ENCODE peak calls at places on chromosomes 1 and 21, in seven cellular contexts. One of them, this sample, is unnamed. For H3K4me1, the result is how much of the 10 kb centered on the place peaks cover.

GRCh38 chr1:24910210-24910609 is 19.9 kb downstream of the RUNX3 start:
- DNase-seq in pancreas: no peak
- DNase-seq in left lung: no peak
- DNase-seq in cardiac muscle cell: no peak
- DNase-seq in heart left ventricle: no peak
- DNase-seq in suprapubic skin: no peak
- DNase-seq in mesenchymal stem cell: no peak
- DNase-seq in this sample: no peak

GRCh38 chr21:44710756-44711326 is 531 bp downstream of the TSPEAR start:
- DNase-seq in cardiac muscle cell: no peak
- DNase-seq in mesenchymal stem cell: no peak
- DNase-seq in left lung: peak
- DNase-seq in heart left ventricle: no peak
- DNase-seq in suprapubic skin: peak
- DNase-seq in pancreas: no peak
- DNase-seq in this sample: no peak

GRCh38 chr1:3234281-3234680 is 165.3 kb downstream of the PRDM16 start:
- DNase-seq in heart left ventricle: no peak
- DNase-seq in pancreas: no peak
- DNase-seq in suprapubic skin: no peak
- DNase-seq in mesenchymal stem cell: no peak
- DNase-seq in left lung: no peak
- DNase-seq in cardiac muscle cell: no peak
- DNase-seq in this sample: no peak

GRCh38 chr1:204398197-204399125 is 13.2 kb downstream of the PPP1R15B start:
- DNase-seq in cardiac muscle cell: peak
- DNase-seq in suprapubic skin: no peak
- DNase-seq in mesenchymal stem cell: peak
- DNase-seq in heart left ventricle: no peak
- DNase-seq in pancreas: peak
- DNase-seq in left lung: peak
- DNase-seq in this sample: peak

GRCh38 chr21:41677671-41678015 is 89.2 kb downstream of the RIPK4 start:
- DNase-seq in mesenchymal stem cell: no peak
- DNase-seq in left lung: no peak
- DNase-seq in suprapubic skin: no peak
- DNase-seq in cardiac muscle cell: no peak
- DNase-seq in heart left ventricle: no peak
- DNase-seq in pancreas: peak
- DNase-seq in this sample: no peak

GRCh38 chr1:93770640-93771039 is 89.0 kb upstream of the BCAR3 start:
- DNase-seq in left lung: no peak
- DNase-seq in mesenchymal stem cell: no peak
- DNase-seq in cardiac muscle cell: peak
- DNase-seq in heart left ventricle: no peak
- DNase-seq in pancreas: no peak
- DNase-seq in suprapubic skin: no peak
- DNase-seq in this sample: no peak

GRCh38 chr1:201890223-201890622 is 1.5 kb downstream of the SHISA4 start:
- DNase-seq in pancreas: no peak
- DNase-seq in suprapubic skin: no peak
- DNase-seq in cardiac muscle cell: no peak
- DNase-seq in mesenchymal stem cell: no peak
- DNase-seq in left lung: no peak
- DNase-seq in heart left ventricle: peak
- DNase-seq in this sample: no peak

GRCh38 chr1:186033744-186034345 is 299.7 kb downstream of the HMCN1 start:
- DNase-seq in suprapubic skin: no peak
- DNase-seq in heart left ventricle: peak
- DNase-seq in left lung: no peak
- DNase-seq in mesenchymal stem cell: peak
- DNase-seq in pancreas: no peak
- DNase-seq in cardiac muscle cell: no peak
- DNase-seq in this sample: no peak

GRCh38 chr1:200674838-200675587 is 5.3 kb upstream of the DDX59 start:
- DNase-seq in cardiac muscle cell: no peak
- DNase-seq in left lung: no peak
- DNase-seq in pancreas: no peak
- DNase-seq in suprapubic skin: no peak
- DNase-seq in mesenchymal stem cell: no peak
- DNase-seq in heart left ventricle: no peak
- DNase-seq in this sample: no peak

GRCh38 chr1:17866451-17867029 is 111.4 kb downstream of the ACTL8 start:
- DNase-seq in heart left ventricle: no peak
- DNase-seq in cardiac muscle cell: no peak
- DNase-seq in mesenchymal stem cell: peak
- DNase-seq in suprapubic skin: no peak
- DNase-seq in left lung: no peak
- DNase-seq in pancreas: no peak
- DNase-seq in this sample: no peak

GRCh38 chr1:6915999-6916565 is 130.8 kb downstream of the CAMTA1 start:
- DNase-seq in left lung: no peak
- DNase-seq in mesenchymal stem cell: no peak
- DNase-seq in heart left ventricle: no peak
- DNase-seq in pancreas: no peak
- DNase-seq in suprapubic skin: no peak
- DNase-seq in cardiac muscle cell: no peak
- DNase-seq in this sample: no peak

GRCh38 chr1:40668769-40669525 is 3.5 kb upstream of the RIMS3 start:
- DNase-seq in pancreas: peak
- DNase-seq in left lung: peak
- DNase-seq in heart left ventricle: peak
- DNase-seq in mesenchymal stem cell: peak
- DNase-seq in suprapubic skin: peak
- DNase-seq in cardiac muscle cell: peak
- DNase-seq in this sample: peak

GRCh38 chr1:37919277-37919676 is 27.6 kb downstream of the INPP5B start:
- DNase-seq in suprapubic skin: no peak
- DNase-seq in mesenchymal stem cell: peak
- DNase-seq in heart left ventricle: no peak
- DNase-seq in cardiac muscle cell: peak
- DNase-seq in pancreas: no peak
- DNase-seq in left lung: no peak
- DNase-seq in this sample: no peak

GRCh38 chr1:85935234-85935633 is 221.3 kb downstream of the COL24A1 start:
- DNase-seq in cardiac muscle cell: no peak
- DNase-seq in heart left ventricle: no peak
- DNase-seq in suprapubic skin: no peak
- DNase-seq in pancreas: no peak
- DNase-seq in mesenchymal stem cell: peak
- DNase-seq in left lung: no peak
- DNase-seq in this sample: no peak

GRCh38 chr1:43062527-43063080 is 103.9 kb upstream of the SLC2A1 start:
- DNase-seq in pancreas: no peak
- DNase-seq in suprapubic skin: no peak
- DNase-seq in cardiac muscle cell: no peak
- DNase-seq in mesenchymal stem cell: no peak
- DNase-seq in heart left ventricle: no peak
- DNase-seq in left lung: no peak
- DNase-seq in this sample: no peak

GRCh38 chr1:111989531-111990025 is at the start of gene KCND3:
- DNase-seq in heart left ventricle: peak
- DNase-seq in mesenchymal stem cell: peak
- DNase-seq in cardiac muscle cell: peak
- DNase-seq in left lung: no peak
- DNase-seq in pancreas: peak
- DNase-seq in suprapubic skin: no peak
- DNase-seq in this sample: peak

GRCh38 chr1:111988743-111989453 is 570 bp downstream of the KCND3 start:
- DNase-seq in pancreas: peak
- DNase-seq in left lung: no peak
- DNase-seq in cardiac muscle cell: no peak
- DNase-seq in suprapubic skin: no peak
- DNase-seq in heart left ventricle: peak
- DNase-seq in mesenchymal stem cell: no peak
- DNase-seq in this sample: no peak

GRCh38 chr1:111990026-111990877 is 784 bp upstream of the KCND3 start:
- DNase-seq in cardiac muscle cell: no peak
- DNase-seq in left lung: no peak
- DNase-seq in pancreas: peak
- DNase-seq in mesenchymal stem cell: peak
- DNase-seq in suprapubic skin: no peak
- DNase-seq in heart left ventricle: peak
- DNase-seq in this sample: no peak

GRCh38 chr1:111987502-111987901 is 2.0 kb downstream of the KCND3 start:
- DNase-seq in suprapubic skin: no peak
- DNase-seq in left lung: no peak
- DNase-seq in mesenchymal stem cell: no peak
- DNase-seq in heart left ventricle: peak
- DNase-seq in cardiac muscle cell: no peak
- DNase-seq in pancreas: no peak
- DNase-seq in this sample: no peak

DNA sequence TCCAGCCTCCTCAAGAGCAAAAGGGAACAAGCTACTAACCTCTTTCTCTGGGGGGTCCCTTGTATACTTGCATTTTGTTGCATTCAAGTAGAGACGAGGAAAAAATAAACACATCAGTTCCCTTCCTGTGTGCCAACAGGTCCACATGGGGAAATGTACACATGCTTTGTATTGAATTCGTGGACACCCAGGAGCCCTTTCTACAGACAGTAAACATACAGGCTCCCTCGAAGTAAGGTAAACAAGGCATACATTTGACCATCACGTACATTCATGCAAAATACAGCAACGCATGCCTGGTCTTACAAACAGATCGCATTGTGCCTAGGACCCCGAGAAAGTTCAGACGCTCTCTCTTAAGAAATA is 1.1 kb downstream of the KCND3 start:
- DNase-seq in mesenchymal stem cell: no peak
- DNase-seq in left lung: no peak
- DNase-seq in heart left ventricle: no peak
- DNase-seq in suprapubic skin: no peak
- DNase-seq in cardiac muscle cell: no peak
- DNase-seq in pancreas: no peak
- DNase-seq in this sample: no peak
- H3K4me3 ChIP-seq in mesenchymal stem cell: no peak
- H3K4me3 ChIP-seq in left lung: peak
- H3K4me3 ChIP-seq in heart left ventricle: no peak
- H3K4me3 ChIP-seq in suprapubic skin: peak
- H3K4me3 ChIP-seq in cardiac muscle cell: no peak
- H3K4me3 ChIP-seq in pancreas: peak
- H3K4me3 ChIP-seq in this sample: no peak

GRCh38 chr1:153566414-153567371 is 1.0 kb upstream of the S100A2 start:
- DNase-seq in suprapubic skin: peak
- DNase-seq in heart left ventricle: peak
- DNase-seq in pancreas: peak
- DNase-seq in mesenchymal stem cell: peak
- DNase-seq in cardiac muscle cell: peak
- DNase-seq in left lung: peak
- DNase-seq in this sample: peak
- H3K4me1 ChIP-seq in suprapubic skin: half or more
- H3K4me1 ChIP-seq in heart left ventricle: under half
- H3K4me1 ChIP-seq in pancreas: under half
- H3K4me1 ChIP-seq in mesenchymal stem cell: under half
- H3K4me1 ChIP-seq in cardiac muscle cell: under half
- H3K4me1 ChIP-seq in left lung: half or more
- H3K4me1 ChIP-seq in this sample: under half

GRCh38 chr1:154327466-154328317 is 2.4 kb downstream of the ATP8B2 start:
- DNase-seq in suprapubic skin: no peak
- DNase-seq in mesenchymal stem cell: no peak
- DNase-seq in left lung: no peak
- DNase-seq in cardiac muscle cell: no peak
- DNase-seq in heart left ventricle: no peak
- DNase-seq in pancreas: no peak
- DNase-seq in this sample: no peak
- H3K4me3 ChIP-seq in suprapubic skin: peak
- H3K4me3 ChIP-seq in mesenchymal stem cell: peak
- H3K4me3 ChIP-seq in left lung: peak
- H3K4me3 ChIP-seq in cardiac muscle cell: peak
- H3K4me3 ChIP-seq in heart left ventricle: peak
- H3K4me3 ChIP-seq in pancreas: peak
- H3K4me3 ChIP-seq in this sample: peak

DNA sequence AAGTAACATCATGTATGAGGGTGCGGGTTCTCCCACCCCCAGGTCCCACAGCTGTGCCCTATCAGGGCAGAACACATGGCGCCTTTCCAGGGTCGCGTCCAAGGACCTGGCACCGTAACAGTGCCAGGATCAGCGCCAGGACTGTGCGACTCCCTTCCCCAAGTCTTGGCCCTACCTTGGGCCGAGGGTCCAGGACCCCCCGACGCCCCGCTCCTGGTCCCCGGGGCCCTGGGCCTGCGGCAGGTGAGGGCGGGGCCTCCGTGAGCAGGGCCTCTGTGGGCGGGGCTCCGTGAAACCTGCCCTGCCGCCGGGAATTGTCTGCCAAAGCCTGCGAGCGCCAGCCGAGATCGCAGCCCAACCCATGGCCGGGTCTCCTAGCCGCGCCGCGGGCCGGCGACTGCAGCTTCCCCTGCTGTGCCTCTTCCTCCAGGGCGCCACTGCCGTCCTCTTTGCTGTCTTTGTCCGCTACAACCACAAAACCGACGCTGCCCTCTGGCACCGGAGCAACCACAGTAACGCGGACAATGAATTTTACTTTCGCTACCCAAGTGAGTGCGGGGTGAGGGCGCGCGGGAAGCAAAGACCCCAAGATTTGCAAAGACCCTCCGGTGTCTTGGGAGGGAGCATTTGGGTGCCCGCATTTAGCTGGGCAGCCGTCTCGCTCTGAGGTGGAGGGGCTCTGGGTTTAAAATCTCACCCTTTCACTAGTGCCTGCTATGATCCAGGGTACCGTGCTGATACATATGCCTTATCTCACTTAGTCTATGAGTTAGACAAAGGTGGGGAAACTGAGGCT is at the start of gene RHBG:
- DNase-seq in mesenchymal stem cell: peak
- DNase-seq in suprapubic skin: no peak
- DNase-seq in pancreas: peak
- DNase-seq in heart left ventricle: peak
- DNase-seq in left lung: peak
- DNase-seq in cardiac muscle cell: peak
- DNase-seq in this sample: no peak
- H3K4me1 ChIP-seq in mesenchymal stem cell: under half
- H3K4me1 ChIP-seq in suprapubic skin: under half
- H3K4me1 ChIP-seq in pancreas: under half
- H3K4me1 ChIP-seq in heart left ventricle: under half
- H3K4me1 ChIP-seq in left lung: under half
- H3K4me1 ChIP-seq in cardiac muscle cell: under half
- H3K4me1 ChIP-seq in this sample: under half